ENCODE peak calls at places on chromosomes 5 and 9, in six cellular contexts. A, G, Z, I, O and T are unnamed samples.

GRCh38 chr5:103808464-103809106 is 246.0 kb upstream of the NUDT12 start:
- DNase-seq in G (no peak), I (peak; percentile 40), A (peak; percentile 85), O (no peak), Z (peak; percentile 3), T (no peak)

GRCh38 chr5:160919610-160920009 is 67.6 kb upstream of the ATP10B start:
- DNase-seq in Z (no peak), O (no peak), G (no peak), A (no peak), I (no peak), T (peak; percentile 27)

GRCh38 chr5:41264019-41264418 is 50.7 kb upstream of the C6 start:
- DNase-seq in I (no peak), G (no peak), O (no peak), Z (peak; percentile 86), A (no peak), T (peak; percentile 49)

GRCh38 chr5:136332213-136332612 is 33.1 kb downstream of the TRPC7 start:
- DNase-seq in A (no peak), I (no peak), O (no peak), Z (no peak), G (no peak), T (no peak)

GRCh38 chr9:79221084-79221483 is 350.7 kb upstream of the TLE4 start:
- DNase-seq in Z (no peak), A (peak; percentile 76), I (peak; percentile 87), G (no peak), O (no peak), T (no peak)

GRCh38 chr9:128903871-128904371 is 16.9 kb upstream of the PHYHD1 start:
- DNase-seq in A (peak; percentile 31), G (no peak), Z (no peak), O (no peak), I (no peak), T (no peak)

GRCh38 chr9:131179561-131180219 is 54.3 kb downstream of the NUP214 start:
- DNase-seq in I (no peak), A (no peak), O (no peak), G (no peak), Z (no peak), T (no peak)

GRCh38 chr5:37889612-37890317 is 49.9 kb upstream of the GDNF start:
- DNase-seq in G (no peak), I (peak; percentile 99), Z (no peak), O (no peak), A (peak; percentile 94), T (no peak)

GRCh38 chr5:170173227-170173626 is 59.6 kb upstream of the C5orf58 start:
- DNase-seq in O (no peak), G (no peak), A (peak; percentile 86), I (peak; percentile 79), Z (no peak), T (no peak)

GRCh38 chr5:76083555-76084495 is 642 bp downstream of the SV2C start:
- DNase-seq in A (no peak), I (no peak), Z (no peak), O (no peak), G (no peak), T (no peak)
- H3K27me3 ChIP-seq in A (peaks cover 58% of the 10 kb centered on the region), I (peaks cover 56% of the 10 kb centered on the region), Z (peaks cover 13% of the 10 kb centered on the region), O (peaks cover 5% of the 10 kb centered on the region), G (no peaks in the 10 kb centered on the region), T (peaks cover 10% of the 10 kb centered on the region)

GRCh38 chr9:114348261-114348905 is 18.7 kb downstream of the ORM2 start:
- DNase-seq in O (no peak), A (no peak), I (no peak), Z (no peak), G (no peak), T (no peak)

GRCh38 chr9:114347675-114348074 is 18.0 kb downstream of the ORM2 start:
- DNase-seq in O (no peak), Z (no peak), G (no peak), A (no peak), I (no peak), T (no peak)

GRCh38 chr9:114350636-114351396 is 21.1 kb downstream of the ORM2 start:
- DNase-seq in Z (no peak), I (no peak), G (no peak), A (no peak), O (no peak), T (no peak)

GRCh38 chr9:114349713-114350480 is 20.2 kb downstream of the ORM2 start:
- DNase-seq in G (peak; percentile 59), I (no peak), A (no peak), Z (no peak), O (no peak), T (no peak)

DNA sequence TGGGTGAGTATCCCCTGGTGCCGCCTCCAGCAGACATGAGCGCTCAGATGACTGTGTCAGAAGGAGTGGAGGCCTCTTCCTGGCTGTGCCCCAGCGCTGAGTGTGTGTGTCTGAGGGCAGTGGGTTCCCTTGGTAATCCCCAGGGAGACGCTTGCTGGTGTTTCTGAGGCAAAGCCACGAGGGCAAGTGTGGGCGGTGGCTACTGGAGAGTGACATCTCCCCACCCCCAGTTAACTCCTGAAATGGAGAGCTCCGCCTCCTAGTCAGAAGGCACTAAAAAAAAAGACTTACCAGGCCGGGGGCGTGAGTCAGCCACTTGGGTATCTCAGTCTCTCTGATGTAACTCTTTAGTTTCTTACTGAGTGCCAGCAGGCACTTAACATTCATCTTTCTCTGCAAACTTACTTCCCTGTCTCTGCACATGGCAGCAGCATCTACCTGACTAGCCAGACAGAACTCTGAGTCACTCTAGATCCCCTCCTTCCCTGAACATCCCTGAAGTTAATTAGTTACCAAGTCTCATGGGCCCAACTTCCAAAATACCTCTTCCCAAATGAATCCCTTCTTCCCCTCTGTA is 19.3 kb downstream of the ORM2 start:
- DNase-seq in G (peak; percentile 92), O (peak; percentile 57), I (peak; percentile 95), Z (no peak), A (peak; percentile 72), T (peak; percentile 80)
- H3K4me3 ChIP-seq in G (no peak overlapping the region), O (no peak overlapping the region), I (no peak overlapping the region), Z (no peak overlapping the region), A (no peak overlapping the region), T (no peak overlapping the region)

GRCh38 chr5:179344301-179345178 is 721 bp downstream of the ADAMTS2 start:
- DNase-seq in Z (no peak), A (no peak), G (no peak), I (no peak), O (no peak), T (peak; percentile 76)
- H3K27me3 ChIP-seq in Z (peaks cover 14% of the 10 kb centered on the region), A (peaks cover 87% of the 10 kb centered on the region), G (no peaks in the 10 kb centered on the region), I (peaks cover 27% of the 10 kb centered on the region), O (peaks cover 7% of the 10 kb centered on the region), T (no peaks in the 10 kb centered on the region)

DNA sequence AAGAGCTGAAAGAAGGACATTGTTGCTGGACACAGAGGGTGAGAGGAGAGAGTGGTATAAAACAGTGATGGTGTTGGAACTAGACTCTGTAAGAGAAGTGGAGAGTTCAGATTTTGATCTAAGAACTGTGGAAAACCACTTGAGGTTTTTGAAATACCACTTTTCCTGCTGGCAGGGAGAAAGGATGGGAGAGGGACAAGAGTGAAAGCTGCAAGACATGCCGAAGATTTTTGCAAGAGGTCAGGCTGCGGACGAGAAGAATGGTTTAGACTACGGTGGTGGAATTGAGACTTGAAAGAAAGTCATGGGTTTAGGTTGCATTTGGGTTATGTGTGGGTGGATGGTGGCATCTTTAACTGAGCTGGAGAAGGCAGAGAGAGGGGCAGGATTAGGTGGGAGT is 202.2 kb upstream of the RPS23 start:
- DNase-seq in O (no peak), Z (no peak), G (no peak), A (no peak), I (no peak), T (no peak)
- H3K4me3 ChIP-seq in O (no peak overlapping the region), Z (no peak overlapping the region), G (no peak overlapping the region), A (no peak overlapping the region), I (no peak overlapping the region), T (no peak overlapping the region)